ENCODE peak calls at places on chromosomes 3 and 15, in ten cellular contexts. V is cardiac fibroblast; Y is fibroblast of lung; B is hepatocyte; G is heart left ventricle; X is heart right ventricle; U is coronary artery; H is effector memory CD4-positive, alpha-beta T cell; D is HFF-Myc; S is epithelial cell of esophagus. L is an unnamed sample.

GRCh38 chr3:190120161-190121060 is at the start of gene P3H2:
- DNase-seq in V (peak; percentile 95), U (peak; percentile 91), D (peak; percentile 63), G (peak; percentile 90), S (peak; percentile 92), H (no peak), X (peak; percentile 76), B (peak; percentile 96), Y (peak; percentile 94), L (peak; percentile 76)

GRCh38 chr3:142022381-142022780 is 127.0 kb downstream of the TFDP2 start:
- DNase-seq in S (no peak), X (no peak), D (peak; percentile 6), U (no peak), G (no peak), B (peak; percentile 9), H (no peak), V (peak; percentile 41), Y (peak; percentile 18), L (no peak)

GRCh38 chr3:39107056-39107873 is at the start of the genes GORASP1 and TTC21A:
- DNase-seq in G (peak; percentile 94), U (peak; percentile 93), X (peak; percentile 92), D (peak; percentile 44), S (peak; percentile 89), B (peak; percentile 93), Y (peak; percentile 90), H (peak; percentile 44), V (peak; percentile 91), L (peak; percentile 57)

GRCh38 chr3:144109944-144110343 is 138.3 kb downstream of the DIPK2A start:
- DNase-seq in V (no peak), S (no peak), D (no peak), G (no peak), Y (no peak), U (no peak), B (no peak), X (no peak), H (no peak), L (no peak)

GRCh38 chr3:187744169-187745151 is 808 bp downstream of the BCL6 start:
- DNase-seq in U (no peak), G (peak; percentile 62), H (peak; percentile 26), Y (peak; percentile 59), V (peak; percentile 70), X (peak; percentile 70), D (no peak), S (peak; percentile 41), B (peak; percentile 69), L (no peak)

GRCh38 chr3:71370467-71370866 is 213.1 kb downstream of the FOXP1 start:
- DNase-seq in X (no peak), V (no peak), S (no peak), B (no peak), Y (no peak), U (no peak), G (no peak), D (no peak), H (no peak), L (no peak)

GRCh38 chr3:138114431-138114918 is 933 bp downstream of the DZIP1L start:
- DNase-seq in D (no peak), Y (peak; percentile 43), X (peak; percentile 10), B (peak; percentile 18), V (peak; percentile 36), H (no peak), S (no peak), U (no peak), G (no peak), L (no peak)

GRCh38 chr3:71723452-71724170 is 1.6 kb downstream of the EIF4E3 start:
- DNase-seq in S (no peak), G (no peak), Y (no peak), U (no peak), X (no peak), B (no peak), V (no peak), D (no peak), H (peak; percentile 21), L (no peak)

GRCh38 chr15:26126070-26126469 is 262.9 kb upstream of the ATP10A start:
- DNase-seq in Y (no peak), G (no peak), X (no peak), D (no peak), B (no peak), U (no peak), S (no peak), V (no peak), H (no peak), L (no peak)

GRCh38 chr3:12471228-12471627 is 13.1 kb upstream of the TSEN2 start:
- DNase-seq in V (no peak), S (peak; percentile 76), B (peak; percentile 45), Y (no peak), G (no peak), H (no peak), U (no peak), X (no peak), D (no peak), L (no peak)

GRCh38 chr3:197542741-197543454 is 12.9 kb downstream of the BDH1 start:
- DNase-seq in D (no peak), U (no peak), B (no peak), G (peak; percentile 65), V (no peak), S (no peak), X (peak; percentile 31), Y (no peak), H (no peak), L (no peak)

DNA sequence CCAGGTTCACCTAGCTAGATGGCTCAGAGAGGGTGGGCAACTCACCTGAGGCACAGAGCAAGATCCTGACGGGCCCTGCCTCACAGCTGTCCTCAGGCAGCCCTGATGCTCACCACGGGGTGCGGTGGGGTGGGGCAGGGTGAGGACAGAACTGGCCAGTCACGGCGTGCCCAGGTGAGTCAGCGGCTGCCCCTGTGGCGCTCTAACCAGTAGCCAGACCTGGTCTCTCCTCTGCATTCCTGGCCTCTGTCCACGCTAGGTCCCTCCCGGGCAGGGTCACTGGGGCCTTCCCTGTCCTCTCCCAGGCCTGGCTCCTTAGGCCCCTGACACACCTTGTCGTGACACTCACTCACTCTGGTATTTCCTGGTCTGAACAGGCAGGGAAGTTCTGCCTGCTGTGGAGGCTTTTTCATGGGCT is 904 bp downstream of the ALS2CL start:
- DNase-seq in U (no peak), D (no peak), S (peak; percentile 98), Y (peak; percentile 27), B (peak; percentile 90), X (no peak), H (no peak), G (no peak), V (no peak), L (no peak)
- H3K4me3 ChIP-seq in U (peak overlapping the region; percentile 85), D (no peak overlapping the region), S (peak overlapping the region; percentile 96), Y (no peak overlapping the region), B (peak overlapping the region; percentile 82), X (peak overlapping the region; percentile 68), H (peak overlapping the region; percentile 77), G (peak overlapping the region; percentile 95), V (peak overlapping the region; percentile 63), L (no peak overlapping the region)

GRCh38 chr15:45112143-45112591 is 1.8 kb downstream of the DUOX2 start:
- DNase-seq in Y (no peak), S (no peak), D (no peak), X (no peak), U (no peak), G (no peak), B (no peak), V (no peak), H (no peak), L (no peak)

GRCh38 chr15:45114751-45115085 is 592 bp downstream of the DUOXA2 start:
- DNase-seq in Y (no peak), G (no peak), S (no peak), U (no peak), V (no peak), X (no peak), D (no peak), B (no peak), H (no peak), L (no peak)

GRCh38 chr15:45112592-45113379 is 1.2 kb downstream of the DUOX2 start:
- DNase-seq in G (no peak), X (no peak), S (peak; percentile 35), Y (no peak), V (no peak), B (peak; percentile 35), H (no peak), U (no peak), D (no peak), L (no peak)

GRCh38 chr15:45114076-45114750 is at the start of the genes DUOX2 and DUOXA2:
- DNase-seq in B (peak; percentile 41), X (no peak), G (no peak), D (no peak), V (no peak), S (no peak), Y (no peak), H (no peak), U (no peak), L (no peak)

DNA sequence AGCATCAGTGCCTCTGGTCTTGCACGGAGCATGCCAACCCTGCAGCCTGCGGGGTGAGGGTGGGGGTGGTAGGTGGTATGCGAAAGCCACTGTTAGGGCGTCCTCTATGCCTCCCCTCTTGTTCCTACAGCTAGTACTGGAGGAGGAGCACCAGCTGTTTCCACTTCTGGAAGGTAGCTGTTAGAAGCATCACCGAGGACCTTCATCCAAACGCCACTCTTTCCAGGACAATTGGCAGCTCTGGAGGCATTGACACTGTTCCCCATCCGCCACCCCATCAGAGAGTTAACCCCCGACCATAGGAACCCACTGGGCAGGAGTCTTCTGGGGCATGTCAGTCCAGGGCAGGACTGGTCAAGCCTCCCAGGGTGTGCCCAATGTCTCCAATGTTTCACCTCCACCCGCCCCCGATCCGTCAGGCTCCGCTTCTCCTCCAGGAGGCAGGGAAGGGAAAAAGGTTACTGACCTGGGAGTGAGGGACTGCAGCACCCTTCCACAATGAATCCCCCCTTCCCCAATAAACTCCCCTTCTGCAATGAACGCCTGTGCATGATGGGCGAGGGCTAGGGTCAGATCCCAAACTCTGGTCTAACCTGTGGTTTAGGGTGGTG is 487 bp downstream of the DUOX2 start:
- DNase-seq in G (no peak), H (no peak), X (no peak), D (no peak), V (no peak), S (no peak), U (no peak), Y (no peak), B (no peak), L (no peak)
- H3K4me3 ChIP-seq in G (no peak overlapping the region), H (no peak overlapping the region), X (no peak overlapping the region), D (no peak overlapping the region), V (no peak overlapping the region), S (no peak overlapping the region), U (peak overlapping the region; percentile 49), Y (no peak overlapping the region), B (no peak overlapping the region), L (no peak overlapping the region)

DNA sequence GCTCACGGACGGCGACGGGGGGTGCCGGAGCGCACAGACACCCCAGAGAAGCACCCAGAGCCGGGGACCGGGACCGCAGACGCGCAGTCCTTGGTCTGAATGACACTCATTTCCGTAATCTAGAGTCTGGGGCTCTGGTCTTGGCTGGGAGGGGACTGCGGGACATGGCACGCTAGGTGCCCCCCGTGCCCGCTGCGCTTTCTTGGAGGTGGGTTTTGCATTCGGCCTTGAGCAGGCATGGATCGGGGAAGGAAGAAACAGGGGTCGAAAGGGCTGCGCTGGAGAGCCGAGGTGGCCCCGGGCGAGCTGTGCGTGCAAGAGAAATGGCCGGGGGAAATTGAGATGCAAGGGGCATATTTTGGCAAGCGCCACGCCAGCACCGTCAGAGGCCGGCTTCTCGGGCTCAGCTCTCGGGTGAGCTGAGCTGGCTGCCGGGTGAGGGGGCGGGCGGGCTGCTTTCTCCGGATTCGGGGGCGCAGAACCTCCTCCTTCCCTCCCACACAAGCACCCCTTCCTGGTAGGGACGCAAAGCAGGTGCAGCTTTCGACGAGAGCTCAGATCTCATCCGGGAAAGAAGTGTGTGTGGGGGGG is 867 bp upstream of the NTRK3 start:
- DNase-seq in B (peak; percentile 22), V (no peak), U (no peak), H (no peak), Y (peak; percentile 25), X (no peak), G (no peak), S (no peak), D (no peak), L (no peak)
- H3K4me3 ChIP-seq in B (peak overlapping the region; percentile 52), V (no peak overlapping the region), U (peak overlapping the region; percentile 90), H (no peak overlapping the region), Y (no peak overlapping the region), X (peak overlapping the region; percentile 53), G (peak overlapping the region; percentile 59), S (no peak overlapping the region), D (no peak overlapping the region), L (no peak overlapping the region)

GRCh38 chr3:61563614-61564404 is 2.4 kb downstream of the PTPRG start:
- DNase-seq in V (peak; percentile 20), H (no peak), U (no peak), G (no peak), B (peak; percentile 19), Y (no peak), D (no peak), S (no peak), X (peak; percentile 7), L (no peak)
- H3K4me3 ChIP-seq in V (peak overlapping the region; percentile 87), H (no peak overlapping the region), U (peak overlapping the region; percentile 91), G (peak overlapping the region; percentile 97), B (peak overlapping the region; percentile 72), Y (peak overlapping the region; percentile 89), D (peak overlapping the region; percentile 91), S (peak overlapping the region; percentile 77), X (peak overlapping the region; percentile 93), L (peak overlapping the region; percentile 62)

L was measured in skeletal muscle cell.